ENCODE peak calls at places on chromosomes 5 and 9, in six cellular contexts. I is NCI-H2081; C is GM12878; P is astrocyte of the hippocampus; G is MCF 10A; Z is activated CD8-positive, alpha-beta memory T cell treated with anti-CD3 and anti-CD28 coated beads for 24 hours. X is an unnamed sample.

GRCh38 chr5:174424219-174425053 is 299.9 kb upstream of the MSX2 start:
- DNase-seq in I (no peak), C (no peak), P (peak), G (peak), Z (no peak), X (no peak)

GRCh38 chr5:13215370-13215769 is 729.1 kb downstream of the DNAH5 start:
- DNase-seq in I (no peak), C (no peak), P (no peak), G (no peak), Z (no peak), X (no peak)

GRCh38 chr9:137256362-137256761 is 1.2 kb downstream of the NELFB start:
- DNase-seq in I (no peak), C (no peak), P (no peak), G (no peak), Z (no peak), X (no peak)

GRCh38 chr5:127028822-127029457 is 1.4 kb downstream of the MARCHF3 start:
- DNase-seq in I (peak), C (no peak), P (no peak), G (no peak), Z (no peak), X (peak)

GRCh38 chr9:13111778-13112177 is 167.7 kb downstream of the MPDZ start:
- DNase-seq in I (no peak), C (no peak), P (no peak), G (no peak), Z (no peak), X (no peak)

GRCh38 chr9:113807173-113808061 is 68.7 kb upstream of the ZNF618 start:
- DNase-seq in I (peak), C (no peak), P (peak), G (peak), Z (peak), X (peak)

GRCh38 chr9:135061441-135061840 is 26.0 kb upstream of the OLFM1 start:
- DNase-seq in I (no peak), C (no peak), P (no peak), G (no peak), Z (no peak), X (no peak)

GRCh38 chr9:98599566-98599965 is 109.2 kb downstream of the GABBR2 start:
- DNase-seq in I (no peak), C (no peak), P (no peak), G (no peak), Z (no peak), X (no peak)

GRCh38 chr5:139459451-139459934 is 3.0 kb downstream of the ECSCR start:
- DNase-seq in I (no peak), C (peak), P (peak), G (no peak), Z (no peak), X (no peak)

GRCh38 chr5:62732677-62733121 is 154.1 kb downstream of the LRRC70 start:
- DNase-seq in I (no peak), C (no peak), P (peak), G (peak), Z (no peak), X (no peak)

GRCh38 chr9:122158202-122158601 is 1.4 kb downstream of the NDUFA8 start:
- DNase-seq in I (peak), C (no peak), P (peak), G (peak), Z (peak), X (no peak)

X was measured in NCI-H1694.